ENCODE peak calls at places on chromosomes 1 and 21, in five cellular contexts. R is BJ, J is BE2C, Q is esophagus muscularis mucosa, E is prostate gland. D is an unnamed sample.

GRCh38 chr1:151981178-151981525 is 12.5 kb downstream of the S100A10 start:
- DNase-seq in R (no peak), J (no peak), Q (no peak), E (no peak), D (peak)

GRCh38 chr1:166700696-166701095 is 138.6 kb upstream of the POGK start:
- DNase-seq in Q (no peak), J (no peak), E (no peak), R (no peak), D (no peak)

GRCh38 chr1:23718482-23718881 is 24.8 kb upstream of the ELOA start:
- DNase-seq in J (peak), Q (no peak), R (no peak), E (no peak), D (no peak)

GRCh38 chr1:201334325-201335173 is 42.9 kb downstream of the TNNT2 start:
- DNase-seq in R (no peak), E (no peak), J (no peak), Q (no peak), D (no peak)

GRCh38 chr1:59699227-59699847 is 115.4 kb upstream of the HOOK1 start:
- DNase-seq in J (no peak), Q (no peak), E (no peak), R (no peak), D (no peak)

GRCh38 chr1:10546896-10547295 is 72.1 kb downstream of the PEX14 start:
- DNase-seq in E (no peak), Q (no peak), R (no peak), J (no peak), D (no peak)

GRCh38 chr1:26190373-26190987 is at the start of gene CATSPER4:
- DNase-seq in E (no peak), Q (no peak), J (peak), R (no peak), D (no peak)

GRCh38 chr1:183634429-183635065 is 1.0 kb downstream of the ARPC5 start:
- DNase-seq in J (no peak), R (no peak), E (no peak), Q (no peak), D (no peak)

GRCh38 chr1:246295968-246296367 is 211.1 kb downstream of the SMYD3 start:
- DNase-seq in J (no peak), Q (no peak), E (no peak), R (no peak), D (no peak)

GRCh38 chr1:10398734-10399486 is at the start of gene PGD:
- DNase-seq in Q (peak), J (peak), E (peak), R (peak), D (peak)

GRCh38 chr1:44646276-44646675 is 28.0 kb downstream of the TMEM53 start:
- DNase-seq in Q (no peak), E (no peak), J (no peak), R (no peak), D (no peak)

DNA sequence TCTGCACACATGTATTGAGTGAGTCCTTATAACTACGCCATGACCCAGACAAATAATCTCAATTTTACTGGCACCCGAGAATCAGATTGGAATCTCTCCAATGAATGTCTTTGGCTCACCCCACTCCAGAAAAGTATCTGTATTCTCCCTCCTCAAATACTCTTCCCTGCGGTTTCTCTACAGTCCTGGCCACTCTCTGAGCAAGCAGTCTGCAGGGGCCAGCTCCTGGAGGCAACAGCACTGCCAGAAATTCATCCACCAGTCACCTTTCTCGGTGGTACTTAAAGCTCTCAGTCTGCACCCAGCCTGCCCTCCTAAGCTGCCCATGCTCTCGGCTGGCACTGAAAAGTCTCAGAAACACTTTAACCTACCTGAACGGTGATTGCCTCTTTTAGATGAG is 16.1 kb upstream of the LYST start:
- DNase-seq in R (no peak), Q (no peak), J (no peak), E (no peak), D (no peak)
- H3K4me3 ChIP-seq in R (no peak), Q (peak), J (peak), E (no peak), D (peak)

DNA sequence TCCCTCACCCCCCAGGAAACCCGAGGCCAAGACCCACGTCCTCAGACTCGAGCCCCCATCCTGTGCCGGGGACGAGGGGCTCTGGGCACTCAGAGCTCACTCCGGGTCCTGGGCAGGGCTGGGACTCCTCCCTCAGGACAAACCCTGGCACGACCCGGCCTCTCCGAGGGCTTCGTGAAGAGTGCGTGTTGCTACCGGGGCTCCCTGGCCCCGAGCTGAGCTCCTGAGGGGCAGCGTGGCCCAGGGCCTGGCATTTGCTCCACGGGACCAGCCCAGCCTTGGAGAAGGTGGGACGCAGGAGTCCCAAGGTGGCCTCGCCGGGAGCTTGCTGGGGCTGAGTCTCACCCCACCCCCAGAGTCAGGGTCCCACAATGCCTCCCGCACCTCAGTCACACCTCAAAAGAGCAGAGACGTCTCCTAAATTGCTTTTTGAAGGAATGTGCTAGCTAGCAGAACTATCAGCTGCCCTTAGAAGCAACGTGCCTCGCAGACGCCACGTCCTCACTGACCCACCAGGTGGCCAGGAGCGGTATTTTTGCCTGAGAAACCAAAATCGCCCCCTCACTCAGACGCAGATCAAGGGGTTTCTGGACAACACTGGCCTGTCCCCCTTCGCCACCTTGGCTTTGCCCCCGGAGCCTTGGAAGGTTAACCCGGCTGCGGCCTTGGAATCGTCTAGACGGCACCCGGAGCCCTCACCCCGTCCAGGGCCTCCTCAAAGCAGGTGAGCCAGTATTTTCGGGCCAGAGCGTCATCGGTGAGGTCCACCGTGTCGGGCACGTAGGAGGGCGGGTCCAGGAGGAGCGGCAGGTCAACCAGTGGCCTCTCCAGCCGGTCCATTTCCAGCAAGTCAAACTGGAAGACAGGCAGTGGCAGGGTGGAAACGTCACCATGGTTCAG is 11.3 kb downstream of the PANK4 start:
- DNase-seq in R (no peak), E (no peak), J (no peak), Q (no peak), D (no peak)
- TF ChIP-seq CTCF in R (no peak), E (no peak), J (peak), Q (no peak), D (peak)

GRCh38 chr1:61743432-61743705 is 1.1 kb downstream of the PATJ start:
- DNase-seq in E (no peak), J (no peak), Q (no peak), R (no peak), D (no peak)
- H3K4me3 ChIP-seq in E (peak), J (no peak), Q (peak), R (peak), D (peak)

GRCh38 chr1:214491468-214492120 is 59.8 kb downstream of the PTPN14 start:
- DNase-seq in Q (no peak), J (no peak), R (no peak), E (no peak), D (no peak)
- TF ChIP-seq CTCF in Q (no peak), J (no peak), R (no peak), E (no peak), D (no peak)

GRCh38 chr1:111733996-111734369 is 5.2 kb downstream of the INKA2 start:
- DNase-seq in J (no peak), Q (no peak), R (no peak), E (no peak), D (no peak)
- H3K4me3 ChIP-seq in J (no peak), Q (no peak), R (no peak), E (no peak), D (no peak)

GRCh38 chr21:42164064-42164789 is 54.7 kb upstream of the ABCG1 start:
- DNase-seq in R (no peak), E (no peak), Q (no peak), J (peak), D (no peak)
- TF ChIP-seq CTCF in R (no peak), E (no peak), Q (peak), J (peak), D (peak)

DNA sequence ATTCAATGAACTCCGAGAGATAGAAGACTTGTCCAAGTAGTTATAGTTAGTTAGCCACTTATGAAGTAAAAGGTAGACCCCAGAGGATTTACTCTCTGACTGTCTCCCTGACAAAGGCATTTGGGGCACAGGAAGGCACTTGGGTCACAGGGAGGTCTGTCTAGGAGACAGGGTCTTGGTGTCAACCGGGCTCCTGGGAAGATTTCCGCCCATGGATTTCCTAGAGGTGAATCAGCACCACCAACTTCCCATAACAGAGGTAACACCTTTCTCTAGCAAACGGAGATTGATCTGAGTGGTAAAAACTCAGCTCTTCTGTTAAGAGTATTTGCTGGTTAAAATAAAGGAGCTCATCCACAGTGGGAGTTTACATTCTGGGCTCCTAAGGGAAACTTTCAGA is 16.4 kb downstream of the CCN1 start:
- DNase-seq in J (no peak), Q (no peak), R (no peak), E (no peak), D (no peak)
- H3K4me3 ChIP-seq in J (no peak), Q (no peak), R (no peak), E (no peak), D (no peak)

GRCh38 chr21:34642211-34643075 is 26.4 kb upstream of the CLIC6 start:
- DNase-seq in E (no peak), J (no peak), Q (no peak), R (no peak), D (no peak)

GRCh38 chr21:34636961-34637360 is 22.0 kb upstream of the RCAN1 start:
- DNase-seq in J (no peak), Q (no peak), E (no peak), R (no peak), D (no peak)

GRCh38 chr21:34639250-34639649 is 24.3 kb upstream of the RCAN1 start:
- DNase-seq in E (no peak), R (no peak), Q (no peak), J (no peak), D (no peak)

GRCh38 chr21:34640858-34641257 is 25.9 kb upstream of the RCAN1 start:
- DNase-seq in J (no peak), R (peak), Q (no peak), E (no peak), D (peak)

DNA sequence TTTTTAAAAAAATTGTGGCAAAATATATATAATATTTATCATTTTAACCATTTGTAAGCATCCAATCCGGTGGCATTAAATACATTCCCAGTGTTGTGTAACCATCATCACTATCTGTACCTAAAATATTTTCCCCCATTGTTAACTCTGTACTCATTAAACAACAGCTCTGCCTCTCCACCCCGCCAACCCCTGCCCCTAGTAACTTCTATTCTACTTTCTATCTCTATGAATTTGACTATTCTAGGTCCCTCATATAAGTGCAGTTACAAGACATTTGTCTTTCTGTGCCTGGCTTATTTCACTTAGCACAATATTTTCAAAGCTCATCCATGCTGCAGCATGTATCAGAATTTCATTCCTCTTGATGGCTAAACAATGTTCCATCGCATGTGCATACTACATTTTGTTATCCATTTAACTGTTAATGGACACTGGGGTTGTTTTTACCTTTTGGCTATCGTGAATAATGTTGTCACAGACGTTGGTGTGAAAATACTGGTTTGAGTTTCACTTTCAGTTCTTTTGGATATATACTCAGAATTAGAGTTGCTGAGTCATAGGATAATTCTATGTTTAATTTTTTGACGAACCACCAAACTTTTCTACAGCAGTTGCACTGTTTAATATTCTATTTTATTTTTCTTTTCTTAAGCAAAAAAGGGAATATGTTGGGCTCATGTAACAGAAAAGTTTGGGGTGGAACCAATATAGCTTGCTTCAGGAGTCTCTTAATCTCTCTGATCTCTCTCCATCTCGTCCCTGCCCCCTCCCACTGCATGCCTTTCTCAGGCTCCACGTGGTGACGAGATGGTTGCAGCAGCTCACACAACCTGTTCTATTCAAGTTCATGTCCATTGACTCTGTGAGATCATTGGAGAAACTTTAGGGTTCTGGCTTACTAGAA is 25.2 kb upstream of the RCAN1 start:
- DNase-seq in E (no peak), J (no peak), Q (no peak), R (no peak), D (no peak)
- TF ChIP-seq CTCF in E (no peak), J (no peak), Q (no peak), R (no peak), D (no peak)

GRCh38 chr1:212752934-212753497 is 38.6 kb downstream of the NSL1 start:
- DNase-seq in Q (no peak), R (no peak), E (no peak), J (no peak), D (no peak)
- H3K4me3 ChIP-seq in Q (peak), R (peak), E (no peak), J (no peak), D (no peak)